ENCODE peak calls at places on chromosomes 11 and 22, in five cellular contexts. M, G, P, N and W are unnamed samples.

GRCh38 chr22:38202437-38203089 is 769 bp downstream of the MAFF start:
- DNase-seq in M (peak), G (peak), P (no peak), N (peak), W (no peak)

GRCh38 chr11:107801641-107802040 is 56.9 kb downstream of the SLC35F2 start:
- DNase-seq in M (no peak), G (no peak), P (no peak), N (no peak), W (no peak)

GRCh38 chr22:26367402-26368245 is 61.4 kb upstream of the ASPHD2 start:
- DNase-seq in M (peak), G (peak), P (no peak), N (peak), W (peak)

GRCh38 chr11:34647131-34647530 is 26.2 kb downstream of the EHF start:
- DNase-seq in M (no peak), G (peak), P (no peak), N (no peak), W (no peak)

GRCh38 chr11:128929991-128930390 is 12.7 kb downstream of the TP53AIP1 start:
- DNase-seq in M (no peak), G (peak), P (no peak), N (no peak), W (no peak)

GRCh38 chr11:22878039-22878438 is 17.8 kb upstream of the CCDC179 start:
- DNase-seq in M (no peak), G (no peak), P (no peak), N (no peak), W (no peak)

GRCh38 chr11:61701298-61701993 is 21.3 kb downstream of the DAGLA start:
- DNase-seq in M (peak), G (peak), P (no peak), N (peak), W (peak)

GRCh38 chr11:134479206-134479955 is 67.3 kb upstream of the B3GAT1 start:
- DNase-seq in M (no peak), G (no peak), P (no peak), N (no peak), W (no peak)

GRCh38 chr11:130052556-130052955 is 17.1 kb upstream of the APLP2 start:
- DNase-seq in M (no peak), G (no peak), P (no peak), N (no peak), W (no peak)

GRCh38 chr11:67492801-67493547 is 10.1 kb downstream of the AIP start:
- DNase-seq in M (peak), G (no peak), P (no peak), N (peak), W (no peak)

GRCh38 chr11:76785513-76785912 is 2.4 kb downstream of the TSKU start:
- DNase-seq in M (no peak), G (no peak), P (no peak), N (no peak), W (no peak)

GRCh38 chr11:104663190-104664140 is 234.8 kb downstream of the CASP12 start:
- DNase-seq in M (no peak), G (peak), P (no peak), N (no peak), W (peak)

GRCh38 chr11:63917685-63918523 is 940 bp upstream of the RCOR2 start:
- DNase-seq in M (peak), G (no peak), P (no peak), N (peak), W (peak)

GRCh38 chr22:11627436-11627797 is 3900.6 kb upstream of the OR11H1 start:
- DNase-seq in M (no peak), G (no peak), P (no peak), N (no peak), W (no peak)

GRCh38 chr11:89381094-89381493 is 110.1 kb downstream of the NOX4 start:
- DNase-seq in M (no peak), G (peak), P (no peak), N (no peak), W (no peak)

GRCh38 chr22:20998411-20999336 is 3.2 kb downstream of the THAP7 start:
- DNase-seq in M (peak), G (peak), P (no peak), N (no peak), W (no peak)

GRCh38 chr11:11973361-11973800 is 35.0 kb downstream of the DKK3 start:
- DNase-seq in M (no peak), G (peak), P (no peak), N (no peak), W (no peak)

GRCh38 chr11:60168306-60168705 is 14.6 kb downstream of the MS4A6A start:
- DNase-seq in M (no peak), G (no peak), P (no peak), N (no peak), W (no peak)

GRCh38 chr11:60172011-60172410 is 10.9 kb downstream of the MS4A6A start:
- DNase-seq in M (no peak), G (no peak), P (no peak), N (no peak), W (no peak)

GRCh38 chr11:60170566-60170965 is 12.3 kb downstream of the MS4A6A start:
- DNase-seq in M (no peak), G (no peak), P (no peak), N (no peak), W (no peak)

GRCh38 chr11:60165946-60166345 is 16.9 kb downstream of the MS4A6A start:
- DNase-seq in M (no peak), G (no peak), P (no peak), N (no peak), W (no peak)

DNA sequence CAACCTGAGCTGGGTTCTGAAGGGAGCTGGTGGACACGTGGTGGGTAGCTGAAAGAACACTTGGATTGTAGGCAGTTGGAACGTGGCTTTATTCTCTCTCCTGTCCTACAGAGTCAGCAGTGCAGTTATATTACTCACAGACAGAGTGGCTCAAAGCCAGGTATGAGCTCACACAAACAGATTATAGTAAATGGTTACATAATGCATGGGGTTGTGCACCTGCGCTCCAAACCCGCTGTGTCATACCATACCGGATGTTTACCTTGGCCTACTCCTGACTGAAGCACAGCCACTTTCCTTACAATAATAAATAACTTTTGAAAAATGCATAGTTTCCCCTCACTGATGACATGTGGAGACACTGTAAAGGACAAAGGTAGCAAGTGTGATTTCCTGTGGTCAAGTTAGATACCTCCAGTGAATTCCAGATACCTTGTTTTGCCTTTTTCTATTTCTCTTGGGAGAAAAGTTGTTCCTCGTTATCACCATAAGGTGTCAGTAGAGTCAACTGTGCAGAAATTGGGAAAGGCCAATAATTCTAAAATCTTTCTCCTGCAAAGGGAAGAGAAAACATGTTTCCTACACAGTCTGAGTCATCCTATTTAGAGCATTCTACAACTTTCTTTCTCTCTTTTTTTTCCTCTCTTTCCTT is 13.5 kb downstream of the MS4A6A start:
- DNase-seq in M (peak), G (no peak), P (no peak), N (no peak), W (peak)
- TF ChIP-seq RCOR1 in M (no peak), G (no peak), P (no peak), N (no peak), W (no peak)

DNA sequence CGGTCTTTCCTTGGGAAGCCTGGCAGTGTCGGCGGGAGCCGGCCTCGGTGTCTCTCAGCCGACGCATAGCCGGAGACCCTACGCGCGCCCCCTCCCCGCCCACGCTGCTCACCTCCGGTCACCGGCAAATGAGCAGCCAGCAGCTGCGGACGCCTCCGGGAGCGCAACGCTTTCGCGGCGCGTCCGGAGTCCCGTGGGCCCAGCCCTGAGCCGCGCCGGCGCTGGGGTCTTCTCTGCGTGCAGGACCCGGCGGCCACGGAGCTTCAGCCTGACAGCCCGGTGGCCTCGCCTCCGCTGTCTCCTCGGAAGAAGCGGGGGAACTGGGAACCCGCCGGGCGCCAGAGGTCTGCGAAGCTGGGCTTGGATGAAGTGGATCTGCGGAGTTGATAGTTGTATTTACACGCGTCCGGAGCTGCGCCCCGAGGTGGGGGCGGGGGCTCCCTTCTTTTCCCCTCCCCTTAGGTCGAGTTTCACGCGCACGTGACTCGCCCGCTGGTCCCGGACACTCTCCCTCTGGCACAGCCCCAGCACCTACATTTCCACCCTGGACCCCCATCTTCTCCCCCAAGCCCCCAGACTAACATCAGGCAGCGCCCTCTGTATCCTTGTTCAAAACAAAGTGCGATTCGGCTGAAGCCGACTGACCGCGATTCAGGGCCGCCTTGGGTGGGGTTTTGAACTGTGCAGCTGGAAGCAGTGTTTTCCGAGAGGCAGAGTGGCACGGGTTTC is at the start of gene SLC43A1:
- DNase-seq in M (peak), G (peak), P (no peak), N (peak), W (peak)
- TF ChIP-seq RCOR1 in M (no peak), G (no peak), P (no peak), N (no peak), W (no peak)

DNA sequence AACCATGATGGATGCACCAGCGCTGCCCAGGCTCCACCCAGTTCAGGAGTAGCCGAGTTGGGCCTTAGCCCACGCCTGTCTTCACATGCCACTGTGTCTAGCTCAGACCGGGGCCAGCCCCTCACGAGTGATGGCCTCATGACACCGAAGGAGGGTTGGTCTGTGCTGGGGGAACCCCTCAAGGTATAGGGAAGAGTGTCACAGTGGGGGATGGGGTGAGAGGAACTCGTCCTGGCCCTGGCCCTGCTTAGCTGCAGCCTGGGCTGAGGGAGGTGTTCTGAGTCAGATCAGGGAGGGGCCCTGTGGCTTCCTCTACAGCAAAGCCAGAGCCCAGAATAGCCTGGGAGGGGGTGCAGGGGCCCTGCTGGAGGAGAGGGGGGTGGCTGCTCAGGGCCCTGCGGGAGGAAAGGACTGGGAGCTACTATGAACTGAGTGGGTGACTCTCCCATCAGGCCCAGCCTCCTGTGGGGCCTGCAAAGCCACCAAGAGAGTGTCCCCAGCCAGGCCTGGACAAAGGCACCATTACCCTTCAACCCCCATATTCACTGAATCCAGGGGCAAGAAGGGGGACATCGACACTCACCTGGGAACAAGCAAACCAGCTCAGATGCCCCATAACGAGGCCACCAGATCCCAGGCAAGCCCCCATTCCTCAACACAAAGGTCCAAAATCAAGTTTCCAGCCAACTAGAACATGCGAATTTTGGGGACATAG is 41.2 kb downstream of the IGLL5 start:
- DNase-seq in M (peak), G (peak), P (peak), N (no peak), W (no peak)
- TF ChIP-seq RCOR1 in M (no peak), G (no peak), P (no peak), N (no peak), W (no peak)

DNA sequence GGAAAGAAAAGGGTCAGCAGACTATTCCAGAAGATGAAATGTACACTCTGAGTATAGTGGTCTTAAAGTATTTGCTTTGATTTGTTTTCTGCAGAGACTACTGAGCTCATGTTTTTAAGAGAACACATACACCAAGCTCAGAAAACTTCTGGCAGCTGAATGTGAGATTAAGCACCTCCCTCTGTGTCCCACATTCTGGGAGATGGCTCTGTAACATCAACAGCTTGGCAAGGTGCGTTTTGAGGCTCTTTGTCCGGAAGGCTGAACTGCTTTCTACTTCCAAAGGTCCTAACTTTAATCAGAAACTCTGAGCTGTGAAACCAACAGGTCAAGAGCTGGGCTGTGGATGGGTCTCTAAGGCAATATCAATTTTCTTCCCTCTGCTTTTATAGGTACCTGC is 36.4 kb upstream of the GLYAT start:
- DNase-seq in M (no peak), G (no peak), P (no peak), N (no peak), W (no peak)
- TF ChIP-seq RCOR1 in M (no peak), G (no peak), P (no peak), N (no peak), W (no peak)

GRCh38 chr11:13011366-13012036 is 2.4 kb downstream of the RASSF10 start:
- DNase-seq in M (no peak), G (no peak), P (no peak), N (no peak), W (no peak)
- TF ChIP-seq RCOR1 in M (no peak), G (no peak), P (no peak), N (no peak), W (no peak)

DNA sequence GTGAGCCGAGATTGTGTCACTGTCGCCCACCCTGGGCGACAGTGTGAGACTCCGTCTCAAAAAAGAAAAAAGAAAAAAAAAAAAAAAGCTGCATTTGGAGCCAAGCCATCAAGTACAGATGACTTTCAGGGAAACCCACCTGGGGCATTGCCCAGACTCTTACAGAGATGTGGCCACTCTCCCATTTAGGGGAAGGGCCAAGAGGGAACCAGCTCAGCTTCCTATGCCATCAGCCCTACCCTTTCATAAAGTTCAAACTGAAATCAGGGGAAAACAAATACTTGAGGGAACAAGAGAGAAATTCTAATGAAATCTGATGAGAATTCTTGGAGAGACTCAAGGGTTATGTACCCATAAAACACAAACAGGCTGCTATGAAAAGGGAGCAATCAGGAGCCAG is 64.2 kb upstream of the ARFGAP3 start:
- DNase-seq in M (no peak), G (no peak), P (no peak), N (no peak), W (no peak)
- TF ChIP-seq RCOR1 in M (no peak), G (no peak), P (no peak), N (no peak), W (no peak)